ENCODE peak calls at places on chromosome 11, in eight cellular contexts. S, R, I, G, Z, W, D and H are unnamed samples.

GRCh38 chr11:2663506-2663905 is 36.3 kb downstream of the KCNQ1OT1 start:
- DNase-seq in S (no peak), R (no peak), I (no peak), G (no peak), Z (no peak), W (no peak), D (no peak), H (no peak)

GRCh38 chr11:100984668-100985067 is 144.9 kb downstream of the PGR start:
- DNase-seq in S (no peak), R (no peak), I (no peak), G (no peak), Z (no peak), W (no peak), D (no peak), H (no peak)

GRCh38 chr11:19160839-19161238 is 40.9 kb downstream of the CSRP3 start:
- DNase-seq in S (no peak), R (no peak), I (no peak), G (no peak), Z (no peak), W (no peak), D (no peak), H (no peak)

GRCh38 chr11:75789521-75789920 is 20.9 kb downstream of the DGAT2 start:
- DNase-seq in S (no peak), R (no peak), I (no peak), G (no peak), Z (no peak), W (no peak), D (no peak), H (no peak)

GRCh38 chr11:21806508-21806907 is 386.4 kb upstream of the ANO5 start:
- DNase-seq in S (no peak), R (no peak), I (no peak), G (no peak), Z (no peak), W (no peak), D (no peak), H (no peak)

GRCh38 chr11:61153593-61154090 is 7.6 kb downstream of the VPS37C start:
- DNase-seq in S (no peak), R (no peak), I (no peak), G (no peak), Z (no peak), W (no peak), D (no peak), H (no peak)

GRCh38 chr11:33722579-33723234 is 13.5 kb downstream of the CD59 start:
- DNase-seq in S (no peak), R (no peak), I (no peak), G (peak; percentile 80), Z (no peak), W (no peak), D (no peak), H (no peak)

GRCh38 chr11:120622189-120622912 is 110.8 kb downstream of the GRIK4 start:
- DNase-seq in S (no peak), R (no peak), I (no peak), G (no peak), Z (no peak), W (no peak), D (peak; percentile 40), H (no peak)

GRCh38 chr11:27471588-27472397 is 797 bp downstream of the LGR4 start:
- DNase-seq in S (peak; percentile 29), R (peak; percentile 59), I (peak; percentile 51), G (no peak), Z (no peak), W (peak; percentile 18), D (peak; percentile 63), H (peak; percentile 35)

GRCh38 chr11:102497061-102497460 is 33.5 kb downstream of the MMP7 start:
- DNase-seq in S (no peak), R (no peak), I (no peak), G (peak; percentile 77), Z (no peak), W (no peak), D (no peak), H (no peak)

GRCh38 chr11:131186629-131187075 is 183.8 kb upstream of the NTM start:
- DNase-seq in S (no peak), R (no peak), I (no peak), G (no peak), Z (no peak), W (no peak), D (no peak), H (no peak)

GRCh38 chr11:102615077-102615893 is 9.8 kb downstream of the MMP20 start:
- DNase-seq in S (no peak), R (no peak), I (peak; percentile 34), G (no peak), Z (no peak), W (no peak), D (no peak), H (no peak)

GRCh38 chr11:61679893-61680621 is at the start of gene DAGLA:
- DNase-seq in S (peak; percentile 45), R (peak; percentile 84), I (peak; percentile 67), G (peak; percentile 43), Z (no peak), W (peak; percentile 62), D (peak; percentile 74), H (peak; percentile 60)

GRCh38 chr11:125346565-125347260 is 149.4 kb downstream of the FEZ1 start:
- DNase-seq in S (no peak), R (no peak), I (no peak), G (no peak), Z (no peak), W (no peak), D (peak; percentile 22), H (no peak)

GRCh38 chr11:46615756-46616155 is 1.3 kb downstream of the HARBI1 start:
- DNase-seq in S (no peak), R (no peak), I (no peak), G (peak; percentile 54), Z (no peak), W (no peak), D (no peak), H (no peak)

GRCh38 chr11:125069008-125069407 is 5.9 kb downstream of the SLC37A2 start:
- DNase-seq in S (no peak), R (no peak), I (no peak), G (peak; percentile 22), Z (no peak), W (no peak), D (no peak), H (no peak)

GRCh38 chr11:126341760-126342161 is 13.7 kb upstream of the ST3GAL4 start:
- DNase-seq in S (no peak), R (no peak), I (no peak), G (peak; percentile 71), Z (no peak), W (no peak), D (peak; percentile 11), H (no peak)

GRCh38 chr11:30348035-30348434 is 25.1 kb downstream of the ARL14EP start:
- DNase-seq in S (no peak), R (no peak), I (no peak), G (no peak), Z (no peak), W (no peak), D (no peak), H (no peak)

GRCh38 chr11:24161587-24161986 is 335.3 kb upstream of the LUZP2 start:
- DNase-seq in S (no peak), R (no peak), I (no peak), G (no peak), Z (no peak), W (no peak), D (no peak), H (no peak)

GRCh38 chr11:111452817-111453607 is 59.2 kb downstream of the BTG4 start:
- DNase-seq in S (no peak), R (no peak), I (no peak), G (no peak), Z (no peak), W (no peak), D (no peak), H (no peak)

GRCh38 chr11:102836290-102836875 is 7.0 kb downstream of the MMP3 start:
- DNase-seq in S (no peak), R (no peak), I (no peak), G (peak; percentile 78), Z (no peak), W (peak; percentile 32), D (no peak), H (no peak)

DNA sequence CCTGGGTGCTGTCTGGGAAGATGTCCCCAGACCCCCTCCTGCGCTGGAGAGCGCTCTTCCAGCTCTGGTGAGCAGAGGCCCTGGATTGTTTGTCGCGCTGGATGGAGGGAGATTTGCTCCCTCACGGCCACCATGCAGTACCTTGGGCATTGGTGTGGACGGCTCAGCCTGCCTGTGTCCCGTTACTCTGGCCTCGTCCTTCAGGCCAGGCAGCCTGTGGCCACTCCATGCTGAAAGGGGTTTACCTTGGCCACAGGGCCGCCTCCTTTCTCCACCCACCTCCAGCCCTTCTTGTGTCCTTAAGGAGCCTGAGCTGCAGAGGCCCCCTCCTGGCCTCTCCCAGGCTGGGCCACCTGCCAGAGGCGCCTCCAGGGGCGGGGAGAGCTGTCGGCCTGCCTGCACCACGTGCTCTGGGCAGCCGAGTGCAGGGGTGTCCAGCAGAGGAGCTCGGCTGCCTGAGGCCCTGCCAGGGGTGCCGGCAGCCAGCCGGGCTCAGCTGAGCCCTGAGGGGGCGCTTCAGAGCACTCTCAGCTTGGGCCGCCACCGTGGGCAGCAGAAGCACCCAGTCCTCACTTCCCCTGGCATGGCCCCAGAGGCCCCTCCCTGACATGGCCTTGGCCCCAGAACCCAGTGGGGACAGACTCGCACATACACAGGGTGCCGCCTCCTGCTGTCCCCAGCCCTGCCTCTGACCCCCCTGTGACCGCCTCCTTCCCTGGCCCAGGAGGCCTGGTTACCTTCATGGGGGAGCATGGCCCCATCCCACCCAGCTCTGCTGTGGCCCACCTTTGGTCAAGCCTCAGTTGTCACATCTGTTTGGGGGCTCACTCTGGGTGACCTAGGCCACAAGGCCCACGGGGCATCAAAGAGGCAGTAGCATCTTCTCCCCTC is 3.4 kb downstream of the CCND1 start:
- DNase-seq in S (no peak), R (peak; percentile 74), I (peak; percentile 64), G (peak; percentile 92), Z (no peak), W (peak; percentile 25), D (peak; percentile 93), H (peak; percentile 85)
- TF ChIP-seq POLR2A in S (no peak), R (no peak), I (peak; percentile 10), G (no peak), Z (no peak), W (no peak), D (no peak), H (no peak)

GRCh38 chr11:128550261-128550821 is 37.0 kb downstream of the ETS1 start:
- DNase-seq in S (no peak), R (no peak), I (no peak), G (no peak), Z (no peak), W (no peak), D (no peak), H (no peak)
- H3K27me3 ChIP-seq in S (no peaks in the 10 kb centered on the region), R (no peaks in the 10 kb centered on the region), I (no peaks in the 10 kb centered on the region), G (peaks cover 5% of the 10 kb centered on the region), Z (peaks cover 62% of the 10 kb centered on the region), W (no peaks in the 10 kb centered on the region), D (no peaks in the 10 kb centered on the region), H (no peaks in the 10 kb centered on the region)

DNA sequence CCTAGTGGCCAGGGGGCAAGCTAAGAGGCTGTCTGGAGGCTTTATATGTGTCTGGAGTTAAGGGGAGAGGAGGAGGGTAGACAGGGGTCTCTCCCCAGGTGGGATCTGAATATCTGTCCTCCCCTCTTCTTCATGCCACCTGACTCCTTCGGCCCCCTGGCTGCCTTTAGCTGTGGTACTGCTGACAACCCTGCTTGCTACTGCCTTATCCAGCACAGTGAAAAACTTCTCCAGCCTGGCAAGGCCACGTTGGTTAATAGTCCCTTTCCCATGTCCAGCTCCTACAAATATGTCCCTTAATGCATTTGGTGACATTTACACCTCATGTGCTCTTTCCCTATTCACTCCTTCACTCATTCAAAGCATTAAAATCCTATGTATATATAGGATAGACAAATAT is 42.4 kb upstream of the NNMT start:
- DNase-seq in S (no peak), R (no peak), I (no peak), G (no peak), Z (no peak), W (no peak), D (no peak), H (no peak)
- TF ChIP-seq POLR2A in S (no peak), R (no peak), I (no peak), G (no peak), Z (no peak), W (no peak), D (no peak), H (no peak)

GRCh38 chr11:117803896-117804295 is 6.9 kb upstream of the DSCAML1 start:
- DNase-seq in S (no peak), R (no peak), I (no peak), G (no peak), Z (no peak), W (no peak), D (no peak), H (no peak)
- H3K27me3 ChIP-seq in S (no peaks in the 10 kb centered on the region), R (no peaks in the 10 kb centered on the region), I (no peaks in the 10 kb centered on the region), G (peaks cover 43% of the 10 kb centered on the region), Z (peaks cover 2% of the 10 kb centered on the region), W (no peaks in the 10 kb centered on the region), D (no peaks in the 10 kb centered on the region), H (peaks cover 2% of the 10 kb centered on the region)